ENCODE peak calls at places on chromosomes 12 and 14, in eight cellular contexts. R is hepatocyte; L is SHP77; J is stimulated activated CD4-positive, alpha-beta T cell treated with anti-CD3 and anti-CD28 coated beads, Interleukin-15, amount 100 ng/mL, for 1 hour; Q is iPS DF 6.9; V is effector memory CD4-positive, alpha-beta T cell; U is cardiac muscle cell; I is activated CD4-positive, CD25-positive, alpha-beta regulatory T cell. S is an unnamed sample.

GRCh38 chr12:27361372-27361771 is 28.7 kb downstream of the BMAL2 start:
- DNase-seq in R (no peak), L (no peak), J (no peak), Q (no peak), V (no peak), U (no peak), I (no peak), S (no peak)

GRCh38 chr12:82954064-82954463 is 267.4 kb downstream of the TMTC2 start:
- DNase-seq in R (no peak), L (no peak), J (no peak), Q (no peak), V (no peak), U (no peak), I (no peak), S (no peak)

GRCh38 chr14:105201928-105202513 is 20.9 kb upstream of the NUDT14 start:
- DNase-seq in R (no peak), L (no peak), J (no peak), Q (no peak), V (no peak), U (no peak), I (no peak), S (no peak)

GRCh38 chr12:68175566-68176033 is 16.1 kb upstream of the IFNG start:
- DNase-seq in R (no peak), L (no peak), J (peak), Q (no peak), V (peak), U (no peak), I (peak), S (no peak)

GRCh38 chr12:8609061-8609570 is 3.5 kb downstream of the AICDA start:
- DNase-seq in R (peak), L (peak), J (no peak), Q (peak), V (no peak), U (peak), I (no peak), S (peak)

GRCh38 chr12:6664902-6665301 is 2.0 kb upstream of the ING4 start:
- DNase-seq in R (no peak), L (no peak), J (no peak), Q (no peak), V (no peak), U (no peak), I (no peak), S (no peak)

GRCh38 chr12:13368971-13369370 is 172.4 kb downstream of the EMP1 start:
- DNase-seq in R (no peak), L (no peak), J (no peak), Q (no peak), V (no peak), U (no peak), I (no peak), S (no peak)

GRCh38 chr12:66644151-66644550 is 34.7 kb downstream of the GRIP1 start:
- DNase-seq in R (no peak), L (no peak), J (no peak), Q (no peak), V (no peak), U (no peak), I (no peak), S (no peak)

GRCh38 chr12:42483534-42483857 is 106.0 kb downstream of the PRICKLE1 start:
- DNase-seq in R (peak), L (no peak), J (no peak), Q (no peak), V (no peak), U (peak), I (no peak), S (no peak)

GRCh38 chr12:54975272-54975671 is 9.3 kb downstream of the TESPA1 start:
- DNase-seq in R (no peak), L (no peak), J (no peak), Q (no peak), V (no peak), U (no peak), I (no peak), S (no peak)

GRCh38 chr12:59158066-59158465 is 237.8 kb upstream of the LRIG3 start:
- DNase-seq in R (no peak), L (no peak), J (no peak), Q (no peak), V (no peak), U (no peak), I (no peak), S (no peak)